ENCODE peak calls at places on chromosome 18, in five cellular contexts. H is GM06990, Z is brain microvascular endothelial cell, W is left ventricle myocardium inferior, G is right cardiac atrium. V is an unnamed sample.

GRCh38 chr18:77146249-77147080 is 13.9 kb upstream of the MBP start:
- DNase-seq in H (no peak), G (no peak), W (no peak), Z (no peak), V (no peak)

GRCh38 chr18:50775207-50775606 is 44.6 kb downstream of the MRO start:
- DNase-seq in G (no peak), H (no peak), W (no peak), Z (no peak), V (no peak)

GRCh38 chr18:65750421-65751144 is at the start of gene CDH7:
- DNase-seq in H (no peak), G (peak), W (no peak), Z (no peak), V (no peak)

GRCh38 chr18:44035554-44035953 is 645.1 kb upstream of the SETBP1 start:
- DNase-seq in W (no peak), H (no peak), G (no peak), Z (no peak), V (no peak)

GRCh38 chr18:63617049-63617995 is 26.7 kb downstream of the SERPINB4 start:
- DNase-seq in H (peak), G (no peak), Z (no peak), W (no peak), V (no peak)

GRCh38 chr18:26133652-26134051 is at the start of gene PSMA8:
- DNase-seq in W (peak), G (peak), H (peak), Z (no peak), V (no peak)

GRCh38 chr18:67783215-67783946 is 266.9 kb upstream of the DSEL start:
- DNase-seq in W (no peak), Z (peak), H (no peak), G (no peak), V (peak)

GRCh38 chr18:54223568-54224241 is 764 bp downstream of the MBD2 start:
- DNase-seq in W (peak), G (peak), Z (peak), H (peak), V (peak)

GRCh38 chr18:67646890-67647289 is 130.4 kb upstream of the DSEL start:
- DNase-seq in Z (no peak), H (no peak), W (no peak), G (no peak), V (no peak)

GRCh38 chr18:63051928-63052327 is 267.6 kb downstream of the BCL2 start:
- DNase-seq in G (no peak), Z (no peak), W (no peak), H (no peak), V (no peak)

GRCh38 chr18:64539852-64540251 is 391.0 kb upstream of the LINC00305 start:
- DNase-seq in H (no peak), Z (no peak), W (no peak), G (no peak), V (no peak)

GRCh38 chr18:22559414-22560282 is 141.9 kb upstream of the CTAGE1 start:
- DNase-seq in Z (peak), W (peak), H (no peak), G (peak), V (no peak)

GRCh38 chr18:65287642-65288041 is 463.2 kb upstream of the CDH7 start:
- DNase-seq in W (no peak), H (no peak), Z (no peak), G (no peak), V (no peak)

GRCh38 chr18:67475673-67476072 is 40.8 kb downstream of the DSEL start:
- DNase-seq in G (no peak), W (no peak), H (no peak), Z (no peak), V (peak)

GRCh38 chr18:63579643-63580042 is 7.5 kb upstream of the SERPINB13 start:
- DNase-seq in G (no peak), H (no peak), W (no peak), Z (no peak), V (no peak)

GRCh38 chr18:61831071-61831470 is 61.7 kb downstream of the RNF152 start:
- DNase-seq in H (no peak), Z (peak), W (no peak), G (peak), V (no peak)

GRCh38 chr18:23970161-23971153 is 44.1 kb upstream of the TTC39C start:
- DNase-seq in G (no peak), Z (no peak), H (no peak), W (no peak), V (no peak)

GRCh38 chr18:2979871-2980606 is 32.9 kb downstream of the LPIN2 start:
- DNase-seq in W (no peak), H (no peak), G (no peak), Z (no peak), V (no peak)
- H3K4me3 ChIP-seq in W (no peak), H (peak), G (no peak), Z (no peak), V (no peak)

GRCh38 chr18:3649559-3650426 is 199.8 kb downstream of the TGIF1 start:
- DNase-seq in G (peak), H (no peak), Z (peak), W (no peak), V (no peak)

GRCh38 chr18:3651266-3651665 is 201.3 kb downstream of the TGIF1 start:
- DNase-seq in H (no peak), Z (no peak), G (no peak), W (no peak), V (no peak)

GRCh38 chr18:3648695-3649094 is 198.7 kb downstream of the TGIF1 start:
- DNase-seq in W (no peak), G (no peak), Z (no peak), H (no peak), V (no peak)

GRCh38 chr18:3647636-3648035 is 197.7 kb downstream of the TGIF1 start:
- DNase-seq in H (no peak), Z (no peak), W (no peak), G (no peak), V (no peak)

DNA sequence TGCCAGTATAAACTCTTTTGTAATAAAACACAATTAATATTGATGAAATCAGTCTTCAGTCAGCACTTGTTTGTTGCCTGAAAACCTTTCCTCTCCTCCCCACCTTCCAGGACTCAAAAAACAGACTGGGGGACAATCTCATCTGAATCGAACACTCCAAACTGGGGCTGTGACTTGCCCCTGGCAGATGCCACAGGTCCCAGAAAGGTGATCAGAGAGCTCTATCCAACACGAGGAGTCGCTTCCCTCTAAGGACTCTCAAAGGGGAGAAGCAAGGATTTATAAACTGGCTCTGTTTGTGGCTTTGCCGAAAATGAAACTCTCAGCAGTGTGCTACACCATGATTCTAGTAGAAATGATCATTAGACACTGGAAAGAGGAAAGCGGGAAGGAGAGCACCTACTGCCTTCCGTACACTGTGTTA is 199.2 kb downstream of the TGIF1 start:
- DNase-seq in W (no peak), Z (no peak), H (no peak), G (no peak), V (no peak)
- H3K4me3 ChIP-seq in W (no peak), Z (no peak), H (no peak), G (no peak), V (no peak)

GRCh38 chr18:48940854-48941531 is 9.8 kb downstream of the SMAD7 start:
- DNase-seq in Z (no peak), H (peak), W (no peak), G (peak), V (no peak)

GRCh38 chr18:48938827-48939367 is 11.9 kb downstream of the SMAD7 start:
- DNase-seq in H (no peak), Z (no peak), W (no peak), G (peak), V (no peak)

GRCh38 chr18:48941672-48942071 is 9.1 kb downstream of the SMAD7 start:
- DNase-seq in Z (no peak), G (peak), H (no peak), W (no peak), V (no peak)

GRCh38 chr18:48937869-48938750 is 12.7 kb downstream of the SMAD7 start:
- DNase-seq in G (peak), Z (no peak), H (no peak), W (no peak), V (no peak)

DNA sequence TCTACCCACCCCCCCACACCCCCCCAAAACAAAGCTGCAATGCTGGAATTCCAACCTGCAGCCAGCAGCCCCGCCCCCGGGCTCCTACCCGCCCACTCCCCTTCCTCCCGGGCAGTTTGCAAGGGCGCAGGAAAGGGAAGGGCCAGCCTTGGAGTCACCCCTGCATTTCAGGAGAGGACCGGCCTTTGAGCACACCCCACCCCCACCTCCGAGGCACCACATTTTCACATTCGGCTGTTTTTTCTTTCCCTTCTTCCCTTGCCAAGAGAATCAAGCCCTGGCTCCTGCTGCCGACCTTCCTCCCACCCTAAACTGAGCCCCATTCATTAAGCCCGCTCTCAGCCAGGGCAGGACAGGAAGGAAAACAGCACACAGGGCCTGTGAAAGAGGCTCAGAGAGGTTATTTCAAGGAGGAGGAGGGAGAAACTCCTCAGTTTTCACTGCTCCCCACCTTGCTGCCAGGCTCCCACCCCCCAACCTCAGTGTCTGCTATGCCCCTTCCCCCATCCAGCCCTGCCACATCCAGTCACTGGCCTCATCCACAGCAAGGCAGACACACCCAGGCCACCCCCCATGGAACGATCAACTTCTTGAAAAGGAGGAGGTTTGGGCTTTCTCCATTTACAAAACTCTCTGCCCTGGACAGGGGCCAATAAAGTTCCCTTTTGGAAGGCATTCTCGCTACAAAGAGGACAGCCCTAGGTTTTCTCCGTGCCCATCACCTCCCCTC is 11.2 kb downstream of the SMAD7 start:
- DNase-seq in W (peak), Z (no peak), G (peak), H (no peak), V (no peak)
- H3K4me3 ChIP-seq in W (peak), Z (peak), G (peak), H (no peak), V (peak)

GRCh38 chr18:7872569-7872968 is 305.5 kb downstream of the PTPRM start:
- DNase-seq in W (no peak), H (no peak), Z (peak), G (no peak), V (no peak)
- H3K4me3 ChIP-seq in W (no peak), H (no peak), Z (no peak), G (no peak), V (no peak)

GRCh38 chr18:13614701-13615288 is 111.6 kb downstream of the FAM210A start:
- DNase-seq in H (peak), Z (no peak), W (no peak), G (peak), V (no peak)
- H3K4me3 ChIP-seq in H (peak), Z (no peak), W (peak), G (no peak), V (no peak)

GRCh38 chr18:58865714-58866113 is 1.0 kb downstream of the ZNF532 start:
- DNase-seq in W (no peak), Z (no peak), H (no peak), G (no peak), V (no peak)

GRCh38 chr18:58866261-58867232 is 1.9 kb downstream of the ZNF532 start:
- DNase-seq in G (peak), Z (no peak), H (no peak), W (no peak), V (no peak)

GRCh38 chr18:58868440-58868839 is 3.8 kb downstream of the ZNF532 start:
- DNase-seq in G (no peak), Z (no peak), H (no peak), W (no peak), V (no peak)

GRCh38 chr18:58865009-58865345 is 300 bp downstream of the ZNF532 start:
- DNase-seq in G (no peak), W (no peak), Z (no peak), H (no peak), V (no peak)

GRCh38 chr18:58867281-58867961 is 2.7 kb downstream of the ZNF532 start:
- DNase-seq in W (no peak), Z (no peak), H (no peak), G (peak), V (no peak)
- H3K4me3 ChIP-seq in W (peak), Z (no peak), H (no peak), G (no peak), V (no peak)

DNA sequence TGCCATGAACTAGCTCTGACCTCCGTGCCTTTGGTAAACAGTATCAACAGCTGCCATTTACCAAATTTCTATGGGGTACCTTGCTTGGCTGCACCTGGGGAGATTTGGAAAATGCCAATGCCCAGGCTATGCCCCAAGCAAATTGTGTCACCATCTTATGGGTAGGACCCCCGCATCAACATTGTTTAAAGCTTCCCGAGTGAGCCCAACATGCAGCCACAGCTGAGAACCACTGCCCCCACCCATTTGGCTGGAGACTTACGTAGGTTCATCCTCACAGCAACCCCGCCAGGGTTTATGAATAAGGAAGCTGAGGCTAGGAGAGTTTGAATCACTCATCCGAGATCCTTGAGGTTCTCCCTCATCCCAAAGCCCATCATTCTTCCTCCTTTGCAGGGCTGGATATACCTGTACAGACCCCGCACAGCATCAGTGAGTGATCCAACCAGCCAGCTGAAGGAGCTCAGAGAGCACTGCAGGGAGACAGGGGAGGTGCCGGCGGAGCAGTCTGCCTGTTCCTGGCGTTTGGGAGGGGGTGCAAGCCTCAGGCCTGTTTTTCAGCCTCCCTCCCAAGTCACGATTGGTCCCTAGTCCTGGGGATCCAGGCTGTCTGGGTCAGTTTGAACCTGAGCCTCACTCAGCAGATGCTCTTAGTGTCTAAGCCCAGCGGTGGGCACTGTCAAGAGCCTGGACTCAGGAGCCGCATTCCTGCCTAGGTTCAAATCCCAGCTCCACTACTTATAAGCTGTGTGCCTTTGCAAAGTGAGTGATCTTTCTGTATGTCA is 164.9 kb downstream of the SMAD7 start:
- DNase-seq in Z (no peak), G (peak), H (no peak), W (peak), V (no peak)
- H3K4me3 ChIP-seq in Z (no peak), G (no peak), H (no peak), W (no peak), V (no peak)

V was measured in skeletal muscle cell.